ENCODE peak calls at places on chromosomes 12 and 14, in five cellular contexts. T is heart right ventricle; G is K562; Q is CD8-positive, alpha-beta memory T cell; Z is neural progenitor cell. V is an unnamed sample. For H3K27me3, the result is how much of the 10 kb centered on the place peaks cover.

GRCh38 chr14:21781543-21781942 is 107.9 kb upstream of the OR4E1 start:
- DNase-seq in T (no peak), G (no peak), Q (no peak), Z (no peak), V (no peak)

GRCh38 chr12:51217968-51218606 is at the start of gene POU6F1:
- DNase-seq in T (peak), G (peak), Q (peak), Z (peak), V (peak)

GRCh38 chr12:114774181-114774580 is 90.2 kb upstream of the TBX3 start:
- DNase-seq in T (no peak), G (no peak), Q (no peak), Z (no peak), V (peak)

GRCh38 chr14:63854330-63854729 is 1.5 kb downstream of the SYNE2 start:
- DNase-seq in T (no peak), G (no peak), Q (no peak), Z (peak), V (no peak)

GRCh38 chr12:56221233-56221756 is 427 bp downstream of the RNF41 start:
- DNase-seq in T (peak), G (peak), Q (no peak), Z (peak), V (no peak)

GRCh38 chr14:87255046-87255445 is 737.9 kb downstream of the GALC start:
- DNase-seq in T (no peak), G (no peak), Q (no peak), Z (no peak), V (no peak)

GRCh38 chr14:24398943-24399801 is at the start of gene NYNRIN:
- DNase-seq in T (no peak), G (peak), Q (peak), Z (peak), V (no peak)

GRCh38 chr14:28406181-28406580 is 360.4 kb upstream of the FOXG1 start:
- DNase-seq in T (no peak), G (no peak), Q (no peak), Z (no peak), V (no peak)

GRCh38 chr12:94678849-94679248 is 28.5 kb upstream of the TMCC3 start:
- DNase-seq in T (no peak), G (no peak), Q (no peak), Z (no peak), V (no peak)

GRCh38 chr12:95141305-95141704 is 67.9 kb upstream of the NR2C1 start:
- DNase-seq in T (no peak), G (no peak), Q (no peak), Z (no peak), V (no peak)

GRCh38 chr12:104219908-104220404 is 4.4 kb downstream of the TXNRD1 start:
- DNase-seq in T (no peak), G (peak), Q (no peak), Z (no peak), V (peak)

GRCh38 chr12:1676043-1676442 is 14.8 kb upstream of the ADIPOR2 start:
- DNase-seq in T (no peak), G (no peak), Q (no peak), Z (no peak), V (no peak)

GRCh38 chr12:48857278-48857994 is 5.5 kb upstream of the DDX23 start:
- DNase-seq in T (no peak), G (no peak), Q (no peak), Z (no peak), V (no peak)

GRCh38 chr14:24607635-24608492 is 1.6 kb downstream of the GZMH start:
- DNase-seq in T (no peak), G (no peak), Q (no peak), Z (no peak), V (no peak)

GRCh38 chr14:35155962-35156361 is 33.6 kb downstream of the PRORP start:
- DNase-seq in T (no peak), G (no peak), Q (no peak), Z (no peak), V (no peak)

GRCh38 chr14:80310950-80311349 is 99.6 kb upstream of the DIO2 start:
- DNase-seq in T (peak), G (no peak), Q (no peak), Z (no peak), V (no peak)

GRCh38 chr12:118237908-118238307 is 102.0 kb downstream of the PEBP1 start:
- DNase-seq in T (no peak), G (no peak), Q (no peak), Z (no peak), V (no peak)

GRCh38 chr14:85471744-85472143 is 58.2 kb upstream of the FLRT2 start:
- DNase-seq in T (peak), G (no peak), Q (no peak), Z (no peak), V (peak)

GRCh38 chr14:70642313-70643235 is 858 bp downstream of the TTC9 start:
- DNase-seq in T (no peak), G (no peak), Q (no peak), Z (peak), V (no peak)

GRCh38 chr12:9064201-9064814 is 51.4 kb downstream of the A2M start:
- DNase-seq in T (peak), G (no peak), Q (peak), Z (peak), V (peak)

GRCh38 chr12:92094751-92095161 is 50.9 kb downstream of the BTG1 start:
- DNase-seq in T (no peak), G (no peak), Q (no peak), Z (no peak), V (no peak)

GRCh38 chr12:88266851-88267360 is 124.8 kb downstream of the TMTC3 start:
- DNase-seq in T (no peak), G (no peak), Q (no peak), Z (no peak), V (no peak)

GRCh38 chr14:33693237-33693636 is 257.6 kb downstream of the EGLN3 start:
- DNase-seq in T (no peak), G (no peak), Q (no peak), Z (no peak), V (no peak)

GRCh38 chr14:104933721-104934379 is 9.2 kb downstream of the PLD4 start:
- DNase-seq in T (no peak), G (no peak), Q (no peak), Z (no peak), V (no peak)
- H3K27me3 ChIP-seq in T (under half), G (under half), Q (under half), Z (half or more), V (under half)

DNA sequence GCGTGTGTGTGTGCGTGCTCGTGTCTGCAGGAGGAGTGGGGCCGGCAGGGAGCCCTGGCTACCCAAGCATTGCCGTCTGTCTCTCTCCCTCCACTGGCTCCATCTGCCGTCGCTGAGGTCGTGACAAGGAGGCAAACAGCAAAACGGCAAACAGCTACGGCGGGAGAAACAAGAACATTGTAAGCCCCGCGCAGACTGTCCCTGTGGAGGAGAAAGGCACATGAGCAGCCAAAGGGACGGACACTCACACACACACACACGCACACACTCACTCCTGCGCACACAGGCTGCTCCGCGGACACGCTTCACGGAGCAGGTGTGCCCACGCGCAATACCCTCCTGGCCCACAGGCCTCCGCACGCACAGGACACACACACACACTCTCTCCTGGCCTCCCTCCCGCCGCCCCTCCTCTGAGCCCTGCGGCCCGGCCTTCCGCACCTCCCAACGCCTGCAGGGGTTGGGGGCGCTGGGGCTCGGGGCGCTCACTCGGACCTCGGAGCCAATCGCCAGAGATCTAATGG is 905 bp downstream of the CISTR start:
- DNase-seq in T (peak), G (no peak), Q (no peak), Z (peak), V (no peak)
- H3K27me3 ChIP-seq in T (under half), G (half or more), Q (under half), Z (half or more), V (under half)

GRCh38 chr12:62301080-62301798 is 41.0 kb downstream of the USP15 start:
- DNase-seq in T (no peak), G (no peak), Q (no peak), Z (no peak), V (no peak)
- H3K27me3 ChIP-seq in T (under half), G (under half), Q (under half), Z (under half), V (under half)

GRCh38 chr14:105479438-105480164 is 5.0 kb downstream of the CRIP2 start:
- DNase-seq in T (no peak), G (no peak), Q (no peak), Z (no peak), V (no peak)
- H3K27me3 ChIP-seq in T (under half), G (under half), Q (under half), Z (half or more), V (under half)

GRCh38 chr12:131829351-131829794 is 1.2 kb downstream of the MMP17 start:
- DNase-seq in T (no peak), G (peak), Q (no peak), Z (peak), V (no peak)

GRCh38 chr12:131828671-131829350 is 618 bp downstream of the MMP17 start:
- DNase-seq in T (no peak), G (no peak), Q (no peak), Z (peak), V (no peak)

GRCh38 chr12:131831021-131831571 is 2.9 kb downstream of the MMP17 start:
- DNase-seq in T (no peak), G (no peak), Q (no peak), Z (no peak), V (no peak)

GRCh38 chr12:131830335-131831020 is 2.3 kb downstream of the MMP17 start:
- DNase-seq in T (peak), G (peak), Q (no peak), Z (peak), V (peak)

DNA sequence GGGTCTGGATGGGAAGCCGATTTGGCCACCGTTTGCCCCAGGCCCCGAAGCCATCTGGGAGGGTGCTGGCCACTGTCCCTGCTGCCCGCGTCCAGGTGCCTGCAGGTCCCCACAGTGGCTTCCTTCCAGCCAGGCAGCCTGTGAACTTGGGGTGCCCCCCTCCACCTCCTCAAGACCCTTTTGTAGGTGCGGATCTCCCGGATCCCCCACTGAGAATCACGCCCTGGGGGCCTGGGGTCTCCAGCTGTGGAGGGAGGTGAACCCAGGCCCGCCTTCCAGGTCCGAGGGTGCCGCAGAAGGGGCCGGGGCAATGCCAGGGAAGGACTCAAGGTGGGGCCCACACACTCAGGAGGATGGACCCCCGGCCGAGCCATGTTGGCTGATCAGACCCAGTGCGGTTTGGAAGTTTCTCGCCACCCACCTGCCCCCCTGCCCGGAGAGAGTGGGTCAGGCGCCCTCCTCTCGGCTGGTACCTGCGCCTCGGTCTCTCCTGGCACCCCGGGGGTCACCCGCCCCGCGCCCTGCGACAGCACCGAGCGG is 1.7 kb downstream of the MMP17 start:
- DNase-seq in T (no peak), G (no peak), Q (no peak), Z (peak), V (no peak)
- H3K27me3 ChIP-seq in T (under half), G (under half), Q (under half), Z (half or more), V (under half)